ENCODE peak calls at places on chromosomes 11 and 22, in four cellular contexts. Z is stimulated activated CD4-positive, alpha-beta T cell treated with anti-CD3 and anti-CD28 coated beads, Interleukin-4, amount 100 ng/mL, for 4 hours; S is left lobe of liver; N is HCEC 1CT. O is an unnamed sample.
A peak's percentile ranks its signal among the peaks of the same experiment; 100 is the strongest.

GRCh38 chr11:71286701-71287643 is 34.6 kb upstream of the SHANK2 start:
- DNase-seq in Z (no peak), S (peak; percentile 94), N (peak; percentile 86), O (no peak)

GRCh38 chr11:134503104-134503503 is 91.1 kb upstream of the B3GAT1 start:
- DNase-seq in Z (no peak), S (peak; percentile 35), N (no peak), O (no peak)

GRCh38 chr11:100691886-100692285 is 4.8 kb downstream of the ARHGAP42 start:
- DNase-seq in Z (no peak), S (no peak), N (no peak), O (no peak)

GRCh38 chr22:41197808-41198585 is 7.1 kb upstream of the L3MBTL2 start:
- DNase-seq in Z (peak; percentile 48), S (no peak), N (peak; percentile 21), O (no peak)

GRCh38 chr22:26481112-26481693 is 2.4 kb downstream of the HPS4 start:
- DNase-seq in Z (no peak), S (no peak), N (no peak), O (no peak)

GRCh38 chr11:122817121-122817520 is 21.2 kb upstream of the CRTAM start:
- DNase-seq in Z (no peak), S (no peak), N (no peak), O (no peak)

GRCh38 chr22:49994361-49995058 is 18.1 kb downstream of the IL17REL start:
- DNase-seq in Z (no peak), S (peak; percentile 41), N (no peak), O (no peak)

GRCh38 chr22:47033648-47034000 is 271.2 kb downstream of the TBC1D22A start:
- DNase-seq in Z (no peak), S (no peak), N (no peak), O (no peak)

GRCh38 chr11:3095712-3096361 is 38.6 kb upstream of the CARS1 start:
- DNase-seq in Z (no peak), S (no peak), N (peak; percentile 82), O (no peak)

GRCh38 chr11:1705121-1706052 is 8.4 kb downstream of the KRTAP5-6 start:
- DNase-seq in Z (no peak), S (no peak), N (no peak), O (no peak)

GRCh38 chr11:60872124-60872951 is 5.0 kb downstream of the ZP1 start:
- DNase-seq in Z (no peak), S (peak; percentile 51), N (peak; percentile 88), O (no peak)

GRCh38 chr11:108886608-108887007 is 221.7 kb downstream of the DDX10 start:
- DNase-seq in Z (no peak), S (no peak), N (peak; percentile 76), O (no peak)

GRCh38 chr11:93219440-93219839 is 21.6 kb upstream of the SLC36A4 start:
- DNase-seq in Z (no peak), S (no peak), N (no peak), O (no peak)

GRCh38 chr11:33936745-33937612 is 45.1 kb upstream of the LMO2 start:
- DNase-seq in Z (no peak), S (peak; percentile 54), N (no peak), O (peak; percentile 67)

GRCh38 chr11:32312865-32313403 is 122.4 kb downstream of the WT1 start:
- DNase-seq in Z (no peak), S (no peak), N (peak; percentile 79), O (peak; percentile 70)

GRCh38 chr22:24994070-24994763 is 41.7 kb downstream of the KIAA1671 start:
- DNase-seq in Z (no peak), S (peak; percentile 63), N (no peak), O (no peak)

GRCh38 chr11:70696076-70696475 is 297.7 kb downstream of the CTTN start:
- DNase-seq in Z (no peak), S (no peak), N (no peak), O (no peak)

GRCh38 chr11:12008790-12009616 is 577 bp upstream of the DKK3 start:
- DNase-seq in Z (no peak), S (no peak), N (peak; percentile 56), O (peak; percentile 41)

GRCh38 chr11:11406652-11407051 is 53.6 kb upstream of the CSNK2A3 start:
- DNase-seq in Z (no peak), S (peak; percentile 52), N (no peak), O (no peak)

GRCh38 chr11:66600219-66600923 is 7.4 kb downstream of the CCS start:
- DNase-seq in Z (no peak), S (no peak), N (no peak), O (no peak)

GRCh38 chr11:126124284-126124683 is 61.6 kb upstream of the CDON start:
- DNase-seq in Z (no peak), S (no peak), N (no peak), O (no peak)

GRCh38 chr11:725624-726202 is 19.7 kb downstream of the EPS8L2 start:
- DNase-seq in Z (no peak), S (no peak), N (no peak), O (no peak)

GRCh38 chr11:32108576-32108975 is 17.7 kb downstream of the RCN1 start:
- DNase-seq in Z (no peak), S (no peak), N (no peak), O (no peak)

GRCh38 chr22:44380716-44381500 is 68.2 kb upstream of the SHISAL1 start:
- DNase-seq in Z (no peak), S (no peak), N (no peak), O (no peak)

GRCh38 chr11:32154275-32154674 is 63.4 kb downstream of the RCN1 start:
- DNase-seq in Z (no peak), S (no peak), N (peak; percentile 36), O (no peak)

GRCh38 chr11:110529043-110529442 is 99.3 kb downstream of the FDX1 start:
- DNase-seq in Z (no peak), S (no peak), N (no peak), O (no peak)

GRCh38 chr11:61880050-61880449 is 11.3 kb downstream of the FADS3 start:
- DNase-seq in Z (no peak), S (no peak), N (no peak), O (no peak)

GRCh38 chr22:48968201-48968959 is 859.3 kb downstream of the BRD1 start:
- DNase-seq in Z (peak; percentile 18), S (peak; percentile 44), N (no peak), O (peak; percentile 5)

GRCh38 chr11:86499723-86500129 is 125.0 kb downstream of the CCDC81 start:
- DNase-seq in Z (no peak), S (peak; percentile 48), N (no peak), O (no peak)

GRCh38 chr11:126664643-126665042 is 309.2 kb downstream of the ST3GAL4 start:
- DNase-seq in Z (no peak), S (no peak), N (no peak), O (no peak)

GRCh38 chr22:38435010-38435409 is 20.0 kb downstream of the KCNJ4 start:
- DNase-seq in Z (no peak), S (no peak), N (no peak), O (no peak)

GRCh38 chr11:116510166-116510565 is 262.6 kb downstream of the BUD13 start:
- DNase-seq in Z (no peak), S (peak; percentile 40), N (no peak), O (no peak)

GRCh38 chr11:67301313-67301921 is 1.9 kb upstream of the SSH3 start:
- DNase-seq in Z (no peak), S (peak; percentile 48), N (no peak), O (no peak)

GRCh38 chr11:94655291-94655690 is 88.1 kb downstream of the PIWIL4 start:
- DNase-seq in Z (no peak), S (peak; percentile 5), N (no peak), O (no peak)

GRCh38 chr11:112172362-112172994 is 2.8 kb upstream of the BCO2 start:
- DNase-seq in Z (no peak), S (no peak), N (peak; percentile 68), O (no peak)

GRCh38 chr22:44669725-44670027 is 32.3 kb upstream of the PRR5 start:
- DNase-seq in Z (no peak), S (no peak), N (no peak), O (no peak)

O was measured in uterus.